ENCODE peak calls at places on chromosomes 3 and 15, in five cellular contexts. A, Y, J, O and L are unnamed samples.

GRCh38 chr15:58771621-58772235 is 626 bp downstream of the MINDY2 start:
- DNase-seq in A (peak; percentile 8), Y (peak; percentile 16), J (peak; percentile 30), O (no peak), L (peak; percentile 10)

GRCh38 chr15:96359772-96360498 is 29.4 kb downstream of the NR2F2 start:
- DNase-seq in A (no peak), Y (no peak), J (no peak), O (no peak), L (no peak)

GRCh38 chr15:89377842-89378698 is 43.4 kb upstream of the POLG start:
- DNase-seq in A (no peak), Y (no peak), J (no peak), O (no peak), L (no peak)

GRCh38 chr15:74053941-74054529 is 28.3 kb downstream of the GOLGA6A start:
- DNase-seq in A (peak; percentile 50), Y (peak; percentile 33), J (peak; percentile 75), O (peak; percentile 57), L (peak; percentile 67)

GRCh38 chr3:77539014-77539413 is 499.1 kb downstream of the ROBO2 start:
- DNase-seq in A (no peak), Y (no peak), J (no peak), O (no peak), L (no peak)

GRCh38 chr3:46065294-46065705 is 38.0 kb upstream of the XCR1 start:
- DNase-seq in A (peak; percentile 76), Y (peak; percentile 62), J (peak; percentile 73), O (peak; percentile 83), L (peak; percentile 74)

GRCh38 chr15:52042051-52042851 is 23.2 kb downstream of the MAPK6 start:
- DNase-seq in A (no peak), Y (no peak), J (no peak), O (no peak), L (no peak)

GRCh38 chr3:11944052-11944673 is 60.0 kb upstream of the SYN2 start:
- DNase-seq in A (no peak), Y (no peak), J (peak; percentile 60), O (no peak), L (no peak)

GRCh38 chr3:44339990-44340389 is 1.4 kb downstream of the TCAIM start:
- DNase-seq in A (no peak), Y (no peak), J (no peak), O (no peak), L (no peak)

GRCh38 chr3:152272771-152273242 is 4.1 kb downstream of the MBNL1 start:
- DNase-seq in A (no peak), Y (no peak), J (peak; percentile 39), O (peak; percentile 22), L (no peak)

GRCh38 chr3:90132220-90132619 is 1024.8 kb downstream of the EPHA3 start:
- DNase-seq in A (no peak), Y (no peak), J (no peak), O (no peak), L (no peak)